ENCODE peak calls at places on chromosomes 5 and 9, in ten cellular contexts. M is sigmoid colon, Y is transverse colon, C is spleen, Z is GM12878, R is endothelial cell of umbilical vein, U is HCT116, H is Panc1, N is prostate gland, X is GM23338. G is an unnamed sample.

GRCh38 chr5:35963381-35963843 is 25.0 kb upstream of the CAPSL start:
- DNase-seq in Z (no peak), N (no peak), X (peak; percentile 76), H (no peak), R (no peak), C (no peak), M (no peak), Y (peak; percentile 11), U (no peak), G (no peak)

GRCh38 chr5:39072915-39073758 is 1.1 kb downstream of the RICTOR start:
- DNase-seq in R (peak; percentile 78), Y (peak; percentile 50), U (no peak), X (peak; percentile 76), Z (peak; percentile 38), H (no peak), M (no peak), C (no peak), N (peak; percentile 39), G (no peak)

GRCh38 chr9:119284118-119284517 is 85.1 kb downstream of the BRINP1 start:
- DNase-seq in Z (no peak), U (no peak), Y (no peak), X (peak; percentile 78), C (no peak), N (no peak), R (no peak), H (no peak), M (no peak), G (no peak)

GRCh38 chr5:179154346-179154990 is 94.3 kb downstream of the ZNF354C start:
- DNase-seq in H (no peak), X (no peak), M (peak; percentile 63), Z (no peak), N (no peak), Y (no peak), U (no peak), R (no peak), C (peak; percentile 69), G (peak; percentile 43)

GRCh38 chr9:95757026-95757425 is 118.5 kb upstream of the ERCC6L2 start:
- DNase-seq in Z (no peak), N (peak; percentile 8), H (no peak), M (no peak), R (peak; percentile 79), C (no peak), Y (no peak), U (no peak), X (no peak), G (peak; percentile 26)

GRCh38 chr5:74763504-74763903 is 3.4 kb downstream of the GFM2 start:
- DNase-seq in H (no peak), Y (no peak), Z (no peak), X (no peak), R (no peak), N (no peak), M (no peak), U (no peak), C (no peak), G (no peak)

GRCh38 chr9:95189230-95190098 is 128.0 kb downstream of the FANCC start:
- DNase-seq in Y (no peak), C (no peak), H (no peak), U (no peak), N (no peak), R (peak; percentile 95), Z (no peak), X (no peak), M (peak; percentile 71), G (no peak)

GRCh38 chr5:155883966-155884555 is 442.9 kb upstream of the SGCD start:
- DNase-seq in H (no peak), M (no peak), R (no peak), Z (no peak), X (no peak), N (peak; percentile 10), C (no peak), Y (no peak), U (no peak), G (no peak)

GRCh38 chr9:4298255-4299005 is 1.4 kb downstream of the GLIS3 start:
- DNase-seq in U (no peak), N (peak; percentile 44), M (peak; percentile 70), H (no peak), R (peak; percentile 53), C (no peak), Y (peak; percentile 56), X (peak; percentile 51), Z (no peak), G (no peak)

GRCh38 chr9:136657975-136658848 is 4.5 kb upstream of the EGFL7 start:
- DNase-seq in Y (no peak), N (no peak), Z (no peak), M (no peak), H (no peak), C (peak; percentile 74), U (no peak), X (no peak), R (peak; percentile 22), G (no peak)

GRCh38 chr5:39319395-39319794 is 44.9 kb downstream of the C9 start:
- DNase-seq in X (no peak), N (no peak), R (no peak), Y (no peak), M (no peak), Z (no peak), H (no peak), C (no peak), U (no peak), G (no peak)

GRCh38 chr9:77449177-77450092 is 198.7 kb downstream of the GNA14 start:
- DNase-seq in H (no peak), U (no peak), C (no peak), M (no peak), N (no peak), R (peak; percentile 22), X (no peak), Y (no peak), Z (no peak), G (no peak)

GRCh38 chr5:39164529-39165402 is 54.6 kb downstream of the FYB1 start:
- DNase-seq in H (no peak), N (no peak), R (no peak), X (no peak), C (no peak), U (no peak), Z (no peak), Y (no peak), M (no peak), G (no peak)

GRCh38 chr9:104808030-104808614 is 44.2 kb downstream of the NIPSNAP3B start:
- DNase-seq in Y (no peak), C (no peak), H (no peak), X (peak; percentile 71), R (peak; percentile 46), U (no peak), Z (no peak), M (no peak), N (no peak), G (no peak)

GRCh38 chr9:4604678-4605095 is 57.4 kb upstream of the PLPP6 start:
- DNase-seq in Y (peak; percentile 73), C (no peak), H (peak; percentile 24), U (peak; percentile 72), R (peak; percentile 83), N (peak; percentile 75), M (no peak), X (peak; percentile 95), Z (peak; percentile 50), G (peak; percentile 58)

GRCh38 chr5:107155667-107156066 is 515.1 kb downstream of the EFNA5 start:
- DNase-seq in M (no peak), H (no peak), N (no peak), U (no peak), R (no peak), Z (no peak), C (no peak), Y (no peak), X (no peak), G (no peak)

GRCh38 chr9:13122756-13123369 is 156.6 kb downstream of the MPDZ start:
- DNase-seq in U (no peak), Y (no peak), H (no peak), M (no peak), C (no peak), N (no peak), X (no peak), R (no peak), Z (no peak), G (no peak)

GRCh38 chr9:137488330-137488653 is 29.2 kb upstream of the NSMF start:
- DNase-seq in H (no peak), M (peak; percentile 68), N (no peak), Y (peak; percentile 27), U (no peak), Z (no peak), R (no peak), C (peak; percentile 20), X (no peak), G (no peak)

DNA sequence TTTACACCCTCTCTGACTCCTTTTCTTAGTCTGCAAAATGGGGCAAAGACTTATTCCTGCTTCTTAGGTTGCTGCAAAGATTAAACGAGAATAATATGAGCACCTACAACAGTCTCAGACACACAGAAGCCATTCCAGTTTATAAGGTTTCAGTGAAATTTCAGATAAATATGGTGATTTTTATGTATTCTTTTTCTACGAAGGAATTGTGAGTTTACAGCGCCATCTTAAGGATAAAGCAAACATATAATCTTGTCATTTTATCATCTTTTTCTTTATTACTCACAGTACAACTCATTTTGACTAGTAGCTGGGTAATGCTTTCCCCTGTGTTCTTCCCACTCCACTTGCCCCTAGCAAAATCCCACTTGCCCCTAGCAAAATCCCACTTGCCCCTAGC is 29.2 kb upstream of the SMC5 start:
- DNase-seq in M (no peak), Z (no peak), C (no peak), R (peak; percentile 19), H (no peak), U (peak; percentile 18), Y (no peak), N (no peak), X (peak; percentile 57), G (no peak)
- TF ChIP-seq CTCF in M (no peak), Z (no peak), C (no peak), R (peak; percentile 18), H (peak; percentile 13), U (peak; percentile 55), Y (peak; percentile 10), N (peak; percentile 26), X (peak; percentile 69), G (no peak)

GRCh38 chr5:164394686-164395187 is 889.3 kb downstream of the MAT2B start:
- DNase-seq in U (no peak), H (no peak), M (no peak), X (no peak), N (no peak), R (no peak), Y (no peak), C (no peak), Z (no peak), G (no peak)
- TF ChIP-seq POLR2AphosphoS5 in U (no peak), H (no peak), M (no peak), X (no peak), N (no peak), R (no peak), Y (no peak), C (no peak), Z (no peak), G (no peak)

GRCh38 chr9:85971731-85972130 is 30.8 kb downstream of the NAA35 start:
- DNase-seq in Z (no peak), N (no peak), R (no peak), Y (no peak), U (no peak), C (no peak), M (no peak), X (no peak), H (no peak), G (no peak)
- H3K27ac ChIP-seq in Z (no peak overlapping the region), N (no peak overlapping the region), R (no peak overlapping the region), Y (no peak overlapping the region), U (no peak overlapping the region), C (no peak overlapping the region), M (no peak overlapping the region), X (no peak overlapping the region), H (no peak overlapping the region), G (no peak overlapping the region)

DNA sequence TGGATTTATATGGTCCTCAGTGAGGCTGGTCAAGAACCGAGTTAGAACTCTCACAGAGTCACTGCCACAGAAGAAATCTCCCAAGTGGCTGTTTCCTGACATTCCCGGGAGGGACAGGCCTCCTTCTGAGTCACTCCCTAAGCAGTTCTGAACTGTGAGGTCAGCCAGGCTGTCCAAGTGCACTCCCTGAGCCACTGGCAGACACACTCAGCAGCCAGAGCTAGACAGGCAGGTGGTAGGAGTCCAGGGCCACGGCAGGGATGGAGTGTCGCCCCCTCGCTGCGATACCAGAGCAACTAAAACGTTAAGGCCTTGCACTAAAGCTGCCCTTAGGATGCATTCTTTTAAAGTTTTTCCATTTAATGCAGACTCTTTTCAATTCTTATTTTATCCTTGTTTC is 3.4 kb downstream of the IL4 start:
- DNase-seq in N (no peak), Z (no peak), Y (peak; percentile 26), C (peak; percentile 75), R (peak; percentile 70), U (peak; percentile 79), X (peak; percentile 31), M (no peak), H (peak; percentile 70), G (no peak)
- TF ChIP-seq CTCF in N (no peak), Z (no peak), Y (no peak), C (no peak), R (peak; percentile 19), U (peak; percentile 78), X (peak; percentile 44), M (no peak), H (no peak), G (no peak)